ENCODE peak calls at places on chromosomes 4 and X, in eight cellular contexts. One of them, this sample, is unnamed.

GRCh38 chrX:22969416-22969815 is 30.3 kb upstream of the DDX53 start:
- DNase-seq in NT2/D1: no peak
- DNase-seq in endodermal cell: no peak
- DNase-seq in lower lobe of right lung: no peak
- DNase-seq in fibroblast of lung: no peak
- DNase-seq in cardiac muscle cell: peak; percentile 62
- DNase-seq in stomach: no peak
- DNase-seq in breast epithelium: no peak
- DNase-seq in this sample: no peak

GRCh38 chr4:33959519-33959918 is 2284.8 kb downstream of the ARAP2 start:
- DNase-seq in NT2/D1: no peak
- DNase-seq in endodermal cell: no peak
- DNase-seq in lower lobe of right lung: no peak
- DNase-seq in fibroblast of lung: no peak
- DNase-seq in cardiac muscle cell: peak; percentile 18
- DNase-seq in stomach: no peak
- DNase-seq in breast epithelium: no peak
- DNase-seq in this sample: no peak

GRCh38 chr4:53066155-53066554 is 204.0 kb downstream of the RASL11B start:
- DNase-seq in NT2/D1: no peak
- DNase-seq in endodermal cell: no peak
- DNase-seq in lower lobe of right lung: no peak
- DNase-seq in fibroblast of lung: no peak
- DNase-seq in cardiac muscle cell: no peak
- DNase-seq in stomach: no peak
- DNase-seq in breast epithelium: no peak
- DNase-seq in this sample: peak; percentile 12

GRCh38 chrX:109936114-109936513 is 66.8 kb upstream of the TMEM164 start:
- DNase-seq in NT2/D1: no peak
- DNase-seq in endodermal cell: no peak
- DNase-seq in lower lobe of right lung: no peak
- DNase-seq in fibroblast of lung: peak; percentile 33
- DNase-seq in cardiac muscle cell: peak; percentile 59
- DNase-seq in stomach: no peak
- DNase-seq in breast epithelium: no peak
- DNase-seq in this sample: no peak

GRCh38 chr4:48651869-48652447 is 128.1 kb downstream of the FRYL start:
- DNase-seq in NT2/D1: no peak
- DNase-seq in endodermal cell: no peak
- DNase-seq in lower lobe of right lung: no peak
- DNase-seq in fibroblast of lung: no peak
- DNase-seq in cardiac muscle cell: no peak
- DNase-seq in stomach: no peak
- DNase-seq in breast epithelium: no peak
- DNase-seq in this sample: no peak

GRCh38 chr4:145882594-145882993 is 56.0 kb downstream of the ZNF827 start:
- DNase-seq in NT2/D1: no peak
- DNase-seq in endodermal cell: no peak
- DNase-seq in lower lobe of right lung: no peak
- DNase-seq in fibroblast of lung: no peak
- DNase-seq in cardiac muscle cell: no peak
- DNase-seq in stomach: no peak
- DNase-seq in breast epithelium: no peak
- DNase-seq in this sample: no peak

GRCh38 chrX:134753185-134754008 is 95.1 kb upstream of the PLAC1 start:
- DNase-seq in NT2/D1: no peak
- DNase-seq in endodermal cell: no peak
- DNase-seq in lower lobe of right lung: no peak
- DNase-seq in fibroblast of lung: peak; percentile 71
- DNase-seq in cardiac muscle cell: peak; percentile 71
- DNase-seq in stomach: no peak
- DNase-seq in breast epithelium: no peak
- DNase-seq in this sample: no peak

GRCh38 chr4:150743564-150744342 is 161.8 kb downstream of the MAB21L2 start:
- DNase-seq in NT2/D1: no peak
- DNase-seq in endodermal cell: no peak
- DNase-seq in lower lobe of right lung: no peak
- DNase-seq in fibroblast of lung: no peak
- DNase-seq in cardiac muscle cell: peak; percentile 10
- DNase-seq in stomach: no peak
- DNase-seq in breast epithelium: no peak
- DNase-seq in this sample: no peak

GRCh38 chr4:8585721-8586161 is 5.5 kb downstream of the GPR78 start:
- DNase-seq in NT2/D1: no peak
- DNase-seq in endodermal cell: no peak
- DNase-seq in lower lobe of right lung: peak; percentile 32
- DNase-seq in fibroblast of lung: no peak
- DNase-seq in cardiac muscle cell: no peak
- DNase-seq in stomach: no peak
- DNase-seq in breast epithelium: no peak
- DNase-seq in this sample: no peak

GRCh38 chr4:189843392-189844009 is 97.2 kb upstream of the FRG1 start:
- DNase-seq in NT2/D1: no peak
- DNase-seq in endodermal cell: no peak
- DNase-seq in lower lobe of right lung: no peak
- DNase-seq in fibroblast of lung: no peak
- DNase-seq in cardiac muscle cell: no peak
- DNase-seq in stomach: no peak
- DNase-seq in breast epithelium: no peak
- DNase-seq in this sample: no peak

GRCh38 chr4:126715067-126715466 is 917.7 kb upstream of the INTU start:
- DNase-seq in NT2/D1: no peak
- DNase-seq in endodermal cell: no peak
- DNase-seq in lower lobe of right lung: no peak
- DNase-seq in fibroblast of lung: no peak
- DNase-seq in cardiac muscle cell: no peak
- DNase-seq in stomach: no peak
- DNase-seq in breast epithelium: no peak
- DNase-seq in this sample: no peak

GRCh38 chrX:131812847-131813825 is 210.0 kb upstream of the STK26 start:
- DNase-seq in NT2/D1: no peak
- DNase-seq in endodermal cell: no peak
- DNase-seq in lower lobe of right lung: no peak
- DNase-seq in fibroblast of lung: no peak
- DNase-seq in cardiac muscle cell: no peak
- DNase-seq in stomach: peak; percentile 76
- DNase-seq in breast epithelium: peak; percentile 87
- DNase-seq in this sample: no peak

GRCh38 chrX:101265869-101266428 is 25.2 kb downstream of the TAF7L start:
- DNase-seq in NT2/D1: no peak
- DNase-seq in endodermal cell: no peak
- DNase-seq in lower lobe of right lung: no peak
- DNase-seq in fibroblast of lung: peak; percentile 65
- DNase-seq in cardiac muscle cell: peak; percentile 34
- DNase-seq in stomach: no peak
- DNase-seq in breast epithelium: no peak
- DNase-seq in this sample: no peak

GRCh38 chrX:8851487-8851886 is 50.3 kb upstream of the FAM9A start:
- DNase-seq in NT2/D1: no peak
- DNase-seq in endodermal cell: no peak
- DNase-seq in lower lobe of right lung: no peak
- DNase-seq in fibroblast of lung: no peak
- DNase-seq in cardiac muscle cell: peak; percentile 46
- DNase-seq in stomach: no peak
- DNase-seq in breast epithelium: no peak
- DNase-seq in this sample: no peak

GRCh38 chrX:1500701-1501624 is 36.0 kb downstream of the P2RY8 start:
- DNase-seq in NT2/D1: no peak
- DNase-seq in endodermal cell: no peak
- DNase-seq in lower lobe of right lung: no peak
- DNase-seq in fibroblast of lung: no peak
- DNase-seq in cardiac muscle cell: no peak
- DNase-seq in stomach: no peak
- DNase-seq in breast epithelium: no peak
- DNase-seq in this sample: no peak

GRCh38 chr4:80897537-80898303 is 132.8 kb upstream of the BMP3 start:
- DNase-seq in NT2/D1: no peak
- DNase-seq in endodermal cell: no peak
- DNase-seq in lower lobe of right lung: no peak
- DNase-seq in fibroblast of lung: no peak
- DNase-seq in cardiac muscle cell: no peak
- DNase-seq in stomach: no peak
- DNase-seq in breast epithelium: no peak
- DNase-seq in this sample: no peak

GRCh38 chrX:155951237-155951789 is 46.2 kb upstream of the IL9R start:
- DNase-seq in NT2/D1: no peak
- DNase-seq in endodermal cell: no peak
- DNase-seq in lower lobe of right lung: no peak
- DNase-seq in fibroblast of lung: no peak
- DNase-seq in cardiac muscle cell: no peak
- DNase-seq in stomach: no peak
- DNase-seq in breast epithelium: no peak
- DNase-seq in this sample: no peak
- H3K9me3 ChIP-seq in NT2/D1: no peaks in the 10 kb centered on the region
- H3K9me3 ChIP-seq in endodermal cell: peaks cover 42% of the 10 kb centered on the region
- H3K9me3 ChIP-seq in lower lobe of right lung: no peaks in the 10 kb centered on the region
- H3K9me3 ChIP-seq in fibroblast of lung: no peaks in the 10 kb centered on the region
- H3K9me3 ChIP-seq in cardiac muscle cell: no peaks in the 10 kb centered on the region
- H3K9me3 ChIP-seq in stomach: no peaks in the 10 kb centered on the region
- H3K9me3 ChIP-seq in breast epithelium: no peaks in the 10 kb centered on the region
- H3K9me3 ChIP-seq in this sample: no peaks in the 10 kb centered on the region

GRCh38 chr4:123433976-123434375 is 37.4 kb downstream of the SPRY1 start:
- DNase-seq in NT2/D1: no peak
- DNase-seq in endodermal cell: no peak
- DNase-seq in lower lobe of right lung: no peak
- DNase-seq in fibroblast of lung: no peak
- DNase-seq in cardiac muscle cell: no peak
- DNase-seq in stomach: no peak
- DNase-seq in breast epithelium: peak; percentile 35
- DNase-seq in this sample: no peak

GRCh38 chr4:123433573-123433972 is 37.0 kb downstream of the SPRY1 start:
- DNase-seq in NT2/D1: no peak
- DNase-seq in endodermal cell: no peak
- DNase-seq in lower lobe of right lung: no peak
- DNase-seq in fibroblast of lung: no peak
- DNase-seq in cardiac muscle cell: no peak
- DNase-seq in stomach: no peak
- DNase-seq in breast epithelium: no peak
- DNase-seq in this sample: no peak

GRCh38 chr4:123443401-123444297 is 47.1 kb downstream of the SPRY1 start:
- DNase-seq in NT2/D1: peak; percentile 9
- DNase-seq in endodermal cell: no peak
- DNase-seq in lower lobe of right lung: peak; percentile 55
- DNase-seq in fibroblast of lung: no peak
- DNase-seq in cardiac muscle cell: peak; percentile 52
- DNase-seq in stomach: no peak
- DNase-seq in breast epithelium: no peak
- DNase-seq in this sample: no peak

GRCh38 chr4:123435246-123436113 is 38.9 kb downstream of the SPRY1 start:
- DNase-seq in NT2/D1: no peak
- DNase-seq in endodermal cell: no peak
- DNase-seq in lower lobe of right lung: no peak
- DNase-seq in fibroblast of lung: no peak
- DNase-seq in cardiac muscle cell: no peak
- DNase-seq in stomach: no peak
- DNase-seq in breast epithelium: no peak
- DNase-seq in this sample: no peak

DNA sequence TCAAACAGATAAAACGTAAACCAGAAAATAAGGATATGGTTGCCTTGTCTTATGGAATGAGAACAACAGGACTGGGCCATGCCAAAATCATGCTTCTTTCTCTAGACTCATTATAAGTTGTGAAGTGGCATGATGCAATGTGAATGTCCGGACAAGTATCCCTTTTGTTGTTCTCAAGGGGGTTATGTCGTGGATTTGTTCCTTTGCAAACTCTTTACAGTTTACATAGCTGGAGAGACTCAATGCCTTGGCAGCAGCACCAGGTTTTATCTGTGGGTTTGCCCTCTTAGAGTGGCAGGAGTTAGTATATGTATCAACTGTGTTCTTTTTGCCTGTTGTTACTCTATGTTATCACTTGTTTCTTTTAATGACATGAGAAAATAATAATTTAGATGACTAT is 41.4 kb downstream of the SPRY1 start:
- DNase-seq in NT2/D1: no peak
- DNase-seq in endodermal cell: no peak
- DNase-seq in lower lobe of right lung: no peak
- DNase-seq in fibroblast of lung: no peak
- DNase-seq in cardiac muscle cell: peak; percentile 69
- DNase-seq in stomach: peak; percentile 61
- DNase-seq in breast epithelium: no peak
- DNase-seq in this sample: no peak
- H3K4me3 ChIP-seq in NT2/D1: no peak overlapping the region
- H3K4me3 ChIP-seq in endodermal cell: no peak overlapping the region
- H3K4me3 ChIP-seq in lower lobe of right lung: no peak overlapping the region
- H3K4me3 ChIP-seq in fibroblast of lung: no peak overlapping the region
- H3K4me3 ChIP-seq in cardiac muscle cell: no peak overlapping the region
- H3K4me3 ChIP-seq in stomach: no peak overlapping the region
- H3K4me3 ChIP-seq in breast epithelium: no peak overlapping the region
- H3K4me3 ChIP-seq in this sample: no peak overlapping the region

DNA sequence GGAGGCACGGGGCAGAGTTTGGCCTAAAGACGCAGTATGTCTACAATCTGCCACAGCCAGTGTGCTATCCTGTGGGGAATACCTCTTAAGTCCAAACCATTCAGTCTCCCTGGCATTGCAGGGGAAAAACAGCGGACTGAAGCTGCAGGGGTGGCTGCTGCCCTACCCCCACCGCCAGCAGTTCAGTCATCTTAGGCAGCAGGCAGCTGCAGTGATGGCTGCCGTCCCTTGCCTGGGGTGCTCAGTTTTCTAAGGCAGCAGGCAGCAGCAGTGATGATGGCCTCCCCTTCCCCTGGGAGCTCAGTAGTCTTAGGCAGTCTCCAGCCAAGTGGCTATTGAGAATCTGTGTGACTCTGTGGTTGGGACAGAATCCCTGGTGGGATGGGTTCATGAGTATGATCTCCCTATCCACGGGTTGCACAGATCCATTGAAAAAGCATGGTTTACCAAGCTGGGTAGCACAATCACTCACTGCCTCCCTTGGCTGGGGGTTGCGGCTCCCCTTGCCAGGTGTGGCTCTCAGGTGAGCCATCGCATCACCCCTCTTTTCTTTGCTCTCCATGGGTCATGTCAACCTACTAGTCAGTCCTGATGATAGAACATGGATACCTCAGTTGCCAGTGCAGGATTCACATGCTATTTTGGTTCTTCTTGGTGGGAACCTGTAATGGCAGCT is 48.9 kb upstream of the GRID2 start:
- DNase-seq in NT2/D1: no peak
- DNase-seq in endodermal cell: peak; percentile 75
- DNase-seq in lower lobe of right lung: no peak
- DNase-seq in fibroblast of lung: no peak
- DNase-seq in cardiac muscle cell: no peak
- DNase-seq in stomach: no peak
- DNase-seq in breast epithelium: no peak
- DNase-seq in this sample: no peak
- H3K9me3 ChIP-seq in NT2/D1: peaks cover 27% of the 10 kb centered on the region
- H3K9me3 ChIP-seq in endodermal cell: peaks cover 48% of the 10 kb centered on the region
- H3K9me3 ChIP-seq in lower lobe of right lung: no peaks in the 10 kb centered on the region
- H3K9me3 ChIP-seq in fibroblast of lung: no peaks in the 10 kb centered on the region
- H3K9me3 ChIP-seq in cardiac muscle cell: no peaks in the 10 kb centered on the region
- H3K9me3 ChIP-seq in stomach: peaks cover 18% of the 10 kb centered on the region
- H3K9me3 ChIP-seq in breast epithelium: peaks cover 15% of the 10 kb centered on the region
- H3K9me3 ChIP-seq in this sample: peaks cover 3% of the 10 kb centered on the region

DNA sequence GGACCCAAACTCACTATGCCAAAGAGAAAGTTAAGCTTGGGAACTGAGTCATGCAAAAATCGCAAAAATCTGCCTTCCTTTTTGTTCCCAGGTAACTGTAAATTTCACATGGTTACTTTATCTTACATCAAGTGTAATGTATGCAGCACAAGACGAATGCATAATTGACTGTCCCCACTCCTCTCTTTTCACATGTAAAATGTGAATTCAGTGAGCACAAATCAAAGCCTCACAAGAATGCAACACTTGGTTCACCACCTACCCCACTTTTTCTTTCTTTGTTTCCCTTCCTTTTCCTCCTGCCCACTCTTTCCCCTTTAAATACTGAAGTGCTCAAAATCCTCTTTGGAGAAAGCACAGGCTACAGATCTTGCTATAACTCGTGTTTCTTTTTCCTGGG is 53.2 kb downstream of the MAGED4B start:
- DNase-seq in NT2/D1: peak; percentile 50
- DNase-seq in endodermal cell: no peak
- DNase-seq in lower lobe of right lung: no peak
- DNase-seq in fibroblast of lung: no peak
- DNase-seq in cardiac muscle cell: no peak
- DNase-seq in stomach: no peak
- DNase-seq in breast epithelium: no peak
- DNase-seq in this sample: no peak
- H3K4me3 ChIP-seq in NT2/D1: no peak overlapping the region
- H3K4me3 ChIP-seq in endodermal cell: no peak overlapping the region
- H3K4me3 ChIP-seq in lower lobe of right lung: no peak overlapping the region
- H3K4me3 ChIP-seq in fibroblast of lung: no peak overlapping the region
- H3K4me3 ChIP-seq in cardiac muscle cell: no peak overlapping the region
- H3K4me3 ChIP-seq in stomach: no peak overlapping the region
- H3K4me3 ChIP-seq in breast epithelium: no peak overlapping the region
- H3K4me3 ChIP-seq in this sample: no peak overlapping the region

This sample was measured in mucosa of descending colon.